ENCODE peak calls at places on chromosomes 5 and 9, in four cellular contexts. C is GM06990, V is neuronal stem cell, M is tibial artery. Z is an unnamed sample.

GRCh38 chr5:111743521-111743920 is 13.5 kb downstream of the NREP start:
- DNase-seq in C (no peak), M (no peak), V (no peak), Z (no peak)

GRCh38 chr9:72951043-72951442 is 1.8 kb downstream of the ALDH1A1 start:
- DNase-seq in V (no peak), C (no peak), M (no peak), Z (no peak)

GRCh38 chr5:1654786-1655495 is 131.2 kb upstream of the LPCAT1 start:
- DNase-seq in V (no peak), M (peak), C (no peak), Z (no peak)

GRCh38 chr5:109653042-109653441 is 36.7 kb upstream of the MAN2A1 start:
- DNase-seq in V (no peak), C (no peak), M (no peak), Z (no peak)

GRCh38 chr9:133981589-133981957 is 10.6 kb downstream of the VAV2 start:
- DNase-seq in C (no peak), V (no peak), M (no peak), Z (no peak)

GRCh38 chr5:132414634-132415377 is 45.3 kb downstream of the SLC22A5 start:
- DNase-seq in V (no peak), C (peak), M (no peak), Z (no peak)

GRCh38 chr9:73093740-73094379 is 57.8 kb upstream of the ANXA1 start:
- DNase-seq in M (no peak), C (no peak), V (no peak), Z (no peak)

GRCh38 chr5:108472237-108472636 is 90.3 kb upstream of the FBXL17 start:
- DNase-seq in C (no peak), M (no peak), V (no peak), Z (no peak)

GRCh38 chr9:34570422-34571179 is 18.9 kb downstream of the CNTFR start:
- DNase-seq in V (no peak), M (no peak), C (no peak), Z (no peak)

GRCh38 chr9:119961774-119962408 is 592.7 kb upstream of the BRINP1 start:
- DNase-seq in V (peak), C (peak), M (no peak), Z (no peak)

GRCh38 chr5:92644271-92644886 is 936.6 kb downstream of the NR2F1-AS1 start:
- DNase-seq in C (no peak), M (no peak), V (no peak), Z (no peak)

GRCh38 chr5:9546973-9547947 is 1.4 kb upstream of the SEMA5A start:
- DNase-seq in C (no peak), M (no peak), V (no peak), Z (no peak)

GRCh38 chr9:76621011-76621410 is 143.2 kb upstream of the PCA3 start:
- DNase-seq in V (no peak), C (no peak), M (no peak), Z (no peak)

GRCh38 chr9:83406901-83407300 is 131.3 kb downstream of the FRMD3 start:
- DNase-seq in C (no peak), M (no peak), V (no peak), Z (no peak)

GRCh38 chr9:135394699-135395645 is 84.6 kb upstream of the PPP1R26 start:
- DNase-seq in C (no peak), M (no peak), V (no peak), Z (no peak)

GRCh38 chr5:168985454-168985853 is 315.5 kb downstream of the SLIT3 start:
- DNase-seq in V (no peak), C (no peak), M (no peak), Z (no peak)

GRCh38 chr5:113063927-113064326 is 87.3 kb downstream of the DCP2 start:
- DNase-seq in M (no peak), C (no peak), V (no peak), Z (no peak)

GRCh38 chr5:73254634-73255033 is 81.6 kb downstream of the TMEM174 start:
- DNase-seq in C (no peak), M (no peak), V (no peak), Z (no peak)

GRCh38 chr5:134555889-134556311 is 30.4 kb downstream of the JADE2 start:
- DNase-seq in M (peak), V (peak), C (peak), Z (peak)

GRCh38 chr9:110246214-110246613 is 10.1 kb downstream of the TXN start:
- DNase-seq in V (no peak), M (no peak), C (no peak), Z (no peak)

DNA sequence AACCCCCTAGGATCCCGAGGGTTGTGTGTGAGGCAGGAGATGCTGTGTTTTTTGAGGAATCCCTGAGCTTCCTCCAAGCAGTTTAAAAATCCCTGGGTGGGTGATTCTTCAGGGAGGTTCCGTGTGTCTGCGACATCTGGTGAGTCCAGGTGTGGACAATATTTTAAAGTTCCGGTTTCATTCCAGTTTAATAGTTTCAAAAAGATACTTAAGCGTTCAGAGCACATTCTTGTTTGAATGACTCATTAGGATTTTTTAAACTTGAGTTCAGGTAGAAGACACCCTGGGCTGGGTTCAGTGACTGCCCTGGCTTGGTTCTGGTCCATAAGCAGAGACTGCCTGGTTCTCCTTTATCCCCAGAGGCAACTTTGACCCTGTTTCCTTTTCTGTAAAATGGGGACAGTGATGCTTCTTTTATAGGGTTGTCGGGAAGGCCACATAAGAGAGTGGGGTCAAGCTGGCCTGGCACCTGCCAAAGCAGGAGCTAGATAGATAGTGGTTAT is 119.2 kb downstream of the RGS3 start:
- DNase-seq in C (no peak), M (no peak), V (no peak), Z (no peak)
- H3K4me3 ChIP-seq in C (no peak), M (no peak), V (no peak), Z (no peak)

DNA sequence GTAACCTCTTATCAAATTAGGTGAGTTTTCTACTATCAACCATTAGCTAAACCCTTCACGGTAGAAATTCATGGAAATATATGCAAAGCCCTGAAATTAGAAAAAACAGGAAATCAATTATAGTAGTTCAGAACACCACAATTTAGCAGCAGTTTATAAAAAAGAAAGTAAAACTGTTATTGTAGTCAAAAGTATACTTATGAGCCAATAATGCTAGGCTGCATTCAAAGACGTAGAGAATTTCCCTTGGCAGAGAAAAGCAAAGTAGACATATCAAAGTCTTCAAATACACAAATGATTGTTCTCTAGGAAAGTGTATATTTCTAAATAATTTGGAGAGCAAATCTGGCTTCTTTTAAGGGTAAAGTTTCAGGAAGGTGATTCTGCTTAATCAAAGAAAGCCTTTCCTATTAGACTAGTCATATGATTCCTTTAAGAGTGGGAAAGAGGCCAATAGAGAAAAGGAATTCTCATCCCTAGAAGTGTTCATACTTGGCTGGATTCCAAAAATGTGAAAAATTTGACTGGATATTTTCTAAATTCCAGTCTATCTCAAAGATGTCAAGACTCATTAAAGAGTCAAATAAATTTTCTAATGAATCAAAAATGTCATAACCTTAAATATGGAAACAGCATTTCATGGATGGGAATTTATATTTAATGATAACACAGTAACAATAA is 185.6 kb downstream of the SMC2 start:
- DNase-seq in C (no peak), V (no peak), M (no peak), Z (no peak)
- H3K4me3 ChIP-seq in C (no peak), V (no peak), M (peak), Z (no peak)

GRCh38 chr9:687994-688393 is 153.5 kb upstream of the DMRT1 start:
- DNase-seq in V (no peak), M (no peak), C (no peak), Z (no peak)

GRCh38 chr9:684950-685340 is 156.6 kb upstream of the DMRT1 start:
- DNase-seq in C (no peak), M (no peak), V (no peak), Z (no peak)

GRCh38 chr9:687034-687785 is 154.3 kb upstream of the DMRT1 start:
- DNase-seq in V (no peak), C (no peak), M (no peak), Z (no peak)

GRCh38 chr9:684055-684949 is 157.2 kb upstream of the DMRT1 start:
- DNase-seq in V (peak), M (no peak), C (no peak), Z (no peak)

DNA sequence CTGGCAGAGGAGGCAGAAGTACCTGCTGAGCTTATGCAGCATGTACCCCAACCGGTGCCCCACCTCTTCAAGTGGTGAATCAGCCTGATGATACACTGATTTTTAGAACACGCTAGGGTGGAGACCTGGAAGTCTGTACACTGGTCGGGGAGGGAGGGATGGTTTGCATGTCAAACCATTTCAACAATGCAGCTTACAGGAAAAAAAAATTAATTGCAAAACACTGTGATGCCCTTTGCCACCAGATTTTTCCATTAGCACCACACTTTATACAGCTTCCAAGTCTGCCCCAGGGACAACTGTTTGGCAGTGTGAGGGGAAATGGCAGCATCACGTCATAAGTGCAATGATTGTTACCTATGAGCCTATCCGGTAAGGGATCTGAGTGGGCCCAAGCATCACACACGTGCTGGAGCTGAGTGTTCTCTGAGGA is 155.1 kb upstream of the DMRT1 start:
- DNase-seq in C (no peak), M (peak), V (no peak), Z (no peak)
- H3K4me3 ChIP-seq in C (no peak), M (peak), V (no peak), Z (no peak)

DNA sequence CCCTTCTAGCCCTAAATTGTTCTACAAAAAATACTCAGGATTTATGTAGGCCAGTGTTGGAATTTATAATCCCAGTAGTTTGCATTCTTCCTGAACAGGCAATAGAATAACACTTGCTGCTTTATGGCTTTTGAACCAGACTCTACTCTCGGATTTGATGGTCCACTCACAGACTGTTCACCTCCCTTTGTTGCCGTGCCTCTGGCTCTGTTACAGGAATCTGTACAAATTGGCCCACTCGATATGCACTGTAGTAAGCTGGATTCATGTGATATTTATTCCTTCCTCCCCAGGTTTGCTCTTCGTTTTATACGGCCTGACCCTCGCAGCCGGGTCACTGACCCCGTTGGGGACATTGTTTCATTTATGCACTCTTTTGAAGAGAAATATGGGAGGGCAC is 43.7 kb downstream of the FAF2 start:
- DNase-seq in V (no peak), M (no peak), C (no peak), Z (no peak)
- H3K4me3 ChIP-seq in V (no peak), M (no peak), C (no peak), Z (no peak)